ENCODE peak calls at places on chromosomes 16 and 17, in six cellular contexts. D, E, J, F, Q and W are unnamed samples. For H3K9me3, the result is how much of the 10 kb centered on the place peaks cover.

GRCh38 chr17:61470530-61471136 is 18.4 kb downstream of the TBX4 start:
- DNase-seq in J (no peak), D (no peak), F (no peak), E (peak), Q (peak), W (no peak)

GRCh38 chr16:27475561-27475960 is 73.6 kb downstream of the IL21R start:
- DNase-seq in D (no peak), Q (no peak), J (peak), E (no peak), F (peak), W (no peak)

GRCh38 chr17:45808845-45809244 is 24.7 kb downstream of the CRHR1 start:
- DNase-seq in E (no peak), F (no peak), D (no peak), Q (no peak), J (no peak), W (no peak)

GRCh38 chr17:59842901-59843652 is 49.7 kb downstream of the TUBD1 start:
- DNase-seq in D (no peak), J (peak), Q (peak), E (peak), F (peak), W (no peak)

GRCh38 chr16:74466872-74467271 is 45.6 kb upstream of the CLEC18B start:
- DNase-seq in J (no peak), D (no peak), Q (no peak), F (no peak), E (no peak), W (no peak)

GRCh38 chr16:57477531-57478202 is 8.6 kb downstream of the DOK4 start:
- DNase-seq in F (no peak), Q (no peak), J (no peak), D (no peak), E (no peak), W (no peak)

GRCh38 chr16:29806641-29807425 is 504 bp downstream of the MAZ start:
- DNase-seq in J (no peak), Q (peak), D (no peak), E (peak), F (peak), W (no peak)

GRCh38 chr17:57987582-57988300 is at the start of gene VEZF1:
- DNase-seq in J (peak), F (peak), D (no peak), E (peak), Q (peak), W (peak)

GRCh38 chr17:65158622-65159021 is 21.5 kb downstream of the RGS9 start:
- DNase-seq in D (no peak), E (no peak), Q (no peak), F (no peak), J (no peak), W (no peak)

GRCh38 chr17:75077072-75077489 is 10.7 kb upstream of the SLC16A5 start:
- DNase-seq in F (no peak), D (no peak), E (peak), Q (no peak), J (no peak), W (no peak)

GRCh38 chr17:55093358-55093757 is 124.8 kb downstream of the STXBP4 start:
- DNase-seq in D (no peak), F (no peak), E (no peak), J (no peak), Q (no peak), W (no peak)

GRCh38 chr17:82003411-82004381 is 19.0 kb downstream of the CENPX start:
- DNase-seq in E (no peak), Q (peak), D (no peak), F (peak), J (peak), W (no peak)

GRCh38 chr17:49456172-49456965 is 38.7 kb upstream of the NGFR start:
- DNase-seq in F (peak), Q (no peak), J (peak), E (no peak), D (no peak), W (no peak)

GRCh38 chr16:87202346-87202745 is 114.8 kb downstream of the C16orf95 start:
- DNase-seq in J (peak), E (no peak), F (peak), Q (no peak), D (no peak), W (no peak)

GRCh38 chr17:48791128-48792032 is 25.6 kb downstream of the TTLL6 start:
- DNase-seq in E (peak), F (peak), Q (peak), J (peak), D (peak), W (peak)

GRCh38 chr16:11198817-11199216 is 57.2 kb downstream of the SOCS1 start:
- DNase-seq in E (no peak), J (no peak), D (no peak), Q (no peak), F (no peak), W (no peak)

GRCh38 chr17:45942284-45942683 is 47.9 kb downstream of the MAPT start:
- DNase-seq in F (no peak), J (no peak), D (no peak), Q (no peak), E (no peak), W (no peak)

GRCh38 chr17:34443832-34444469 is 80.9 kb upstream of the CCL1 start:
- DNase-seq in J (no peak), E (peak), Q (peak), D (no peak), F (no peak), W (peak)

GRCh38 chr17:79050591-79050990 is 24.0 kb upstream of the ENGASE start:
- DNase-seq in J (no peak), E (no peak), D (no peak), Q (no peak), F (no peak), W (no peak)

GRCh38 chr16:1502092-1503004 is 9.2 kb downstream of the TELO2 start:
- DNase-seq in F (no peak), D (no peak), Q (no peak), E (no peak), J (no peak), W (no peak)

GRCh38 chr17:38877130-38877851 is 7.4 kb downstream of the LASP1 start:
- DNase-seq in Q (no peak), J (no peak), E (peak), D (no peak), F (no peak), W (no peak)

GRCh38 chr16:46688101-46688656 is 799 bp downstream of the VPS35 start:
- DNase-seq in J (peak), E (no peak), D (no peak), Q (no peak), F (no peak), W (no peak)

GRCh38 chr16:23949630-23950290 is 114.0 kb downstream of the PRKCB start:
- DNase-seq in E (no peak), F (no peak), J (no peak), D (no peak), Q (no peak), W (no peak)

GRCh38 chr17:58577696-58578095 is 63.3 kb upstream of the MTMR4 start:
- DNase-seq in E (peak), Q (peak), F (peak), D (no peak), J (peak), W (peak)

GRCh38 chr17:8359769-8360168 is 16.7 kb downstream of the KRABD2 start:
- DNase-seq in D (no peak), J (peak), F (peak), Q (peak), E (no peak), W (no peak)

GRCh38 chr16:19020689-19021088 is 37.0 kb downstream of the TMC7 start:
- DNase-seq in Q (no peak), F (no peak), D (no peak), E (no peak), J (no peak), W (no peak)

GRCh38 chr17:77644181-77644972 is 314.1 kb upstream of the TNRC6C start:
- DNase-seq in J (no peak), Q (no peak), F (no peak), D (no peak), E (peak), W (no peak)

GRCh38 chr16:29893553-29893952 is 5.8 kb downstream of the SEZ6L2 start:
- DNase-seq in Q (peak), D (no peak), J (no peak), F (no peak), E (no peak), W (no peak)

GRCh38 chr17:17839792-17840707 is 3.3 kb upstream of the SREBF1 start:
- DNase-seq in J (peak), F (peak), D (peak), E (peak), Q (peak), W (peak)

GRCh38 chr16:30552956-30553355 is 5.2 kb downstream of the ZNF764 start:
- DNase-seq in D (no peak), F (no peak), E (no peak), Q (no peak), J (no peak), W (no peak)

GRCh38 chr16:12869681-12870427 is 31.5 kb upstream of the SHISA9 start:
- DNase-seq in Q (no peak), J (no peak), E (no peak), F (no peak), D (no peak), W (no peak)

GRCh38 chr16:1157639-1158455 is 4.9 kb downstream of the CACNA1H start:
- DNase-seq in E (no peak), F (no peak), J (no peak), Q (no peak), D (no peak), W (no peak)

GRCh38 chr16:80692270-80692669 is 112.1 kb downstream of the CDYL2 start:
- DNase-seq in J (no peak), F (no peak), Q (no peak), D (no peak), E (no peak), W (no peak)

GRCh38 chr17:76691379-76692191 is 19.2 kb downstream of the MXRA7 start:
- DNase-seq in D (no peak), F (no peak), E (no peak), J (no peak), Q (no peak), W (no peak)

GRCh38 chr16:64397042-64397441 is 724.8 kb downstream of the CDH11 start:
- DNase-seq in J (peak), E (no peak), Q (no peak), D (no peak), F (no peak), W (no peak)

GRCh38 chr16:780296-780695 is 7.9 kb downstream of the RPUSD1 start:
- DNase-seq in J (no peak), D (no peak), F (no peak), E (no peak), Q (no peak), W (no peak)

GRCh38 chr16:82229800-82230619 is 60.0 kb upstream of the MPHOSPH6 start:
- DNase-seq in E (peak), F (peak), J (peak), D (peak), Q (peak), W (peak)

GRCh38 chr16:35687781-35688180 is 2228.4 kb downstream of the TP53TG3F start:
- DNase-seq in D (no peak), Q (no peak), E (no peak), F (no peak), J (no peak), W (no peak)
- H3K9me3 ChIP-seq in D (half or more), Q (under half), E (half or more), F (under half), J (under half), W (under half)

GRCh38 chr17:50685691-50686493 is 21.8 kb downstream of the ANKRD40 start:
- DNase-seq in F (no peak), D (no peak), E (no peak), Q (no peak), J (no peak), W (no peak)
- H2BK120ac ChIP-seq in F (no peak), D (no peak), E (no peak), Q (no peak), J (peak), W (peak)

GRCh38 chr17:21674242-21674731 is 18.0 kb upstream of the KCNJ18 start:
- DNase-seq in F (no peak), D (no peak), E (peak), J (no peak), Q (no peak), W (no peak)

GRCh38 chr17:21677126-21677910 is 15.0 kb upstream of the KCNJ18 start:
- DNase-seq in F (no peak), D (no peak), E (no peak), Q (no peak), J (no peak), W (no peak)

GRCh38 chr17:21677911-21678310 is 14.4 kb upstream of the KCNJ18 start:
- DNase-seq in Q (no peak), D (no peak), E (no peak), F (no peak), J (no peak), W (no peak)

GRCh38 chr17:21678451-21679081 is 13.8 kb upstream of the KCNJ18 start:
- DNase-seq in Q (peak), E (no peak), F (no peak), J (no peak), D (no peak), W (no peak)

GRCh38 chr17:21676281-21677111 is 15.8 kb upstream of the KCNJ18 start:
- DNase-seq in E (no peak), F (no peak), D (no peak), Q (no peak), J (no peak), W (no peak)
- H3K9me3 ChIP-seq in E (half or more), F (under half), D (half or more), Q (half or more), J (half or more), W (under half)

GRCh38 chr17:19448341-19449268 is 37.6 kb downstream of the RNF112 start:
- DNase-seq in D (no peak), F (peak), Q (peak), E (peak), J (peak), W (no peak)
- H2BK120ac ChIP-seq in D (no peak), F (peak), Q (no peak), E (no peak), J (peak), W (no peak)

GRCh38 chr16:3295783-3296182 is 9.4 kb downstream of the TIGD7 start:
- DNase-seq in F (no peak), D (no peak), J (no peak), E (no peak), Q (no peak), W (no peak)
- H3K9me3 ChIP-seq in F (half or more), D (under half), J (half or more), E (under half), Q (under half), W (under half)

DNA sequence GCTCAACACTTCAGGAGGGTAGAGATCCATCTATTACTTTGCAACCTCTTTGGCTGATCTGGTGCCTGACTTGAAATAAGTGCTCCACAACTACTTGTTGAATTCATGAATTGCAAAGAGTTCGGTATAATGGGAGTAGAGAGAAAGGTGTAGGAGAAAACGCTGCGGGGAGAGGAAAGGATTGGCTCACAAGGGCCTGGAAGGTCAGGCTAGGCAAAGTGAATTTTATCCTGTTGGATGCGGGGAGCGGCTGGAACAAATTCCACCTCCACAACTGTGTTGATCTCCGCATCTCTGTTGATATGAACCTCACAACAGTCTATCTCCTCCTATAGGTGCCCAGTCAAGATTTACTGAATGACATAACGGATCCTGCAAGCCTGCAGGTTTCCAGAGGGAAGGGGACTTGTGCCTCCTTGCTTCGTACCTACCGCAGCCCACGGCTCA is 685 bp downstream of the SLX4 start:
- DNase-seq in F (no peak), J (no peak), Q (no peak), D (no peak), E (no peak), W (peak)
- H2BK120ac ChIP-seq in F (no peak), J (no peak), Q (peak), D (no peak), E (no peak), W (no peak)

GRCh38 chr17:22510504-22510903 is 818.2 kb downstream of the KCNJ18 start:
- DNase-seq in Q (no peak), D (no peak), E (no peak), J (no peak), F (no peak), W (no peak)

GRCh38 chr17:22512997-22513538 is 820.7 kb downstream of the KCNJ18 start:
- DNase-seq in F (no peak), J (no peak), Q (no peak), E (no peak), D (no peak), W (no peak)

GRCh38 chr17:22511431-22511830 is 819.1 kb downstream of the KCNJ18 start:
- DNase-seq in D (no peak), Q (no peak), J (no peak), E (no peak), F (no peak), W (no peak)

GRCh38 chr17:22512506-22512905 is 820.2 kb downstream of the KCNJ18 start:
- DNase-seq in D (no peak), J (no peak), E (no peak), Q (no peak), F (no peak), W (no peak)

DNA sequence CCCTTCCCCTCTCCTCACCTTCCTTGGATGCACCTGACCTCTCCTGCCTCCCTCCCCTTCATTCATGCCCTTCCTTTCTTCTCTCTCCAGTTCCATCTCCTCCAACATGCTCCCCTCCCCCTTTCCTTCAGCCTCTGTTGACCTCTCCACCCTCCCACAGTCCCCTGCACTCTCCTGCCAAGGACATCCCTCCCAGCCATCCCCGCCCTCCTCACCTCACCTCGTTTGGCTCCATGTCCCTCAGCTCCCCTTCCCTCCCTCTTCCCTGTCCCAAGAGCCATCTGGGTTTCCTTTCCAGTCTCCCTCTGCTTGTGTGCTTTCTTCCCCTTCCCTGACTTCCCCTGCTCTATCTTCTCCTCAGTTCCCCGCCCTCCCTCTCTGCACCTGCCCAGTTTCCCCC is 819.7 kb downstream of the KCNJ18 start:
- DNase-seq in Q (no peak), E (no peak), F (no peak), J (no peak), D (no peak), W (no peak)
- H3K9me3 ChIP-seq in Q (half or more), E (half or more), F (under half), J (under half), D (half or more), W (under half)

GRCh38 chr17:44186307-44187130 is at the start of gene TMUB2:
- DNase-seq in F (peak), E (peak), J (peak), D (peak), Q (peak), W (peak)
- H2BK120ac ChIP-seq in F (peak), E (no peak), J (peak), D (no peak), Q (peak), W (no peak)